ENCODE peak calls at places on chromosomes 3 and 15, in four cellular contexts. One of them, this sample, is unnamed.

GRCh38 chr15:33226559-33227181 is 32.2 kb upstream of the FMN1 start:
- DNase-seq in neuronal stem cell: no peak
- DNase-seq in H9: peak; percentile 33
- DNase-seq in IMR-90: no peak
- DNase-seq in this sample: peak; percentile 45

GRCh38 chr3:138921316-138922292 is 25.3 kb downstream of the FOXL2 start:
- DNase-seq in IMR-90: peak; percentile 81
- DNase-seq in neuronal stem cell: no peak
- DNase-seq in H9: no peak
- DNase-seq in this sample: peak; percentile 53

GRCh38 chr15:92083190-92083589 is 229.7 kb downstream of the SLCO3A1 start:
- DNase-seq in neuronal stem cell: no peak
- DNase-seq in H9: no peak
- DNase-seq in IMR-90: no peak
- DNase-seq in this sample: no peak

GRCh38 chr3:141229132-141229531 is 2.5 kb upstream of the PXYLP1 start:
- DNase-seq in H9: no peak
- DNase-seq in neuronal stem cell: no peak
- DNase-seq in IMR-90: no peak
- DNase-seq in this sample: no peak

GRCh38 chr3:180747805-180748361 is 68.6 kb upstream of the CCDC39 start:
- DNase-seq in H9: no peak
- DNase-seq in neuronal stem cell: no peak
- DNase-seq in IMR-90: no peak
- DNase-seq in this sample: no peak

GRCh38 chr15:80557441-80558234 is 137.5 kb upstream of the ABHD17C start:
- DNase-seq in neuronal stem cell: no peak
- DNase-seq in IMR-90: no peak
- DNase-seq in H9: no peak
- DNase-seq in this sample: no peak

GRCh38 chr3:50347187-50347813 is 1.8 kb upstream of the ZMYND10 start:
- DNase-seq in IMR-90: peak; percentile 71
- DNase-seq in H9: peak; percentile 60
- DNase-seq in neuronal stem cell: peak; percentile 63
- DNase-seq in this sample: peak; percentile 83

GRCh38 chr3:149654188-149654601 is 3.6 kb downstream of the WWTR1 start:
- DNase-seq in IMR-90: peak; percentile 75
- DNase-seq in H9: no peak
- DNase-seq in neuronal stem cell: no peak
- DNase-seq in this sample: peak; percentile 50

GRCh38 chr3:154753101-154753500 is 323.1 kb upstream of the GPR149 start:
- DNase-seq in IMR-90: no peak
- DNase-seq in H9: no peak
- DNase-seq in neuronal stem cell: no peak
- DNase-seq in this sample: no peak

GRCh38 chr15:101045835-101046691 is 126.9 kb downstream of the LRRK1 start:
- DNase-seq in neuronal stem cell: no peak
- DNase-seq in H9: peak; percentile 16
- DNase-seq in IMR-90: no peak
- DNase-seq in this sample: no peak

GRCh38 chr3:151395806-151396205 is 11.3 kb upstream of the P2RY12 start:
- DNase-seq in H9: no peak
- DNase-seq in neuronal stem cell: no peak
- DNase-seq in IMR-90: peak; percentile 82
- DNase-seq in this sample: peak; percentile 82

GRCh38 chr3:189099505-189100290 is 72.1 kb upstream of the TPRG1 start:
- DNase-seq in H9: no peak
- DNase-seq in IMR-90: no peak
- DNase-seq in neuronal stem cell: no peak
- DNase-seq in this sample: no peak

GRCh38 chr15:63509933-63510547 is 5.6 kb downstream of the USP3 start:
- DNase-seq in neuronal stem cell: no peak
- DNase-seq in H9: no peak
- DNase-seq in IMR-90: peak; percentile 83
- DNase-seq in this sample: peak; percentile 42

GRCh38 chr3:189331002-189331418 is 159.2 kb downstream of the TPRG1 start:
- DNase-seq in IMR-90: no peak
- DNase-seq in neuronal stem cell: no peak
- DNase-seq in H9: no peak
- DNase-seq in this sample: no peak

GRCh38 chr3:62554264-62554799 is 181.0 kb upstream of the FEZF2 start:
- DNase-seq in H9: peak; percentile 51
- DNase-seq in neuronal stem cell: no peak
- DNase-seq in IMR-90: no peak
- DNase-seq in this sample: no peak

GRCh38 chr15:26475554-26475953 is 297.3 kb downstream of the GABRB3 start:
- DNase-seq in H9: no peak
- DNase-seq in neuronal stem cell: no peak
- DNase-seq in IMR-90: no peak
- DNase-seq in this sample: no peak

GRCh38 chr15:26477044-26477443 is 295.8 kb downstream of the GABRB3 start:
- DNase-seq in neuronal stem cell: no peak
- DNase-seq in IMR-90: no peak
- DNase-seq in H9: no peak
- DNase-seq in this sample: no peak

DNA sequence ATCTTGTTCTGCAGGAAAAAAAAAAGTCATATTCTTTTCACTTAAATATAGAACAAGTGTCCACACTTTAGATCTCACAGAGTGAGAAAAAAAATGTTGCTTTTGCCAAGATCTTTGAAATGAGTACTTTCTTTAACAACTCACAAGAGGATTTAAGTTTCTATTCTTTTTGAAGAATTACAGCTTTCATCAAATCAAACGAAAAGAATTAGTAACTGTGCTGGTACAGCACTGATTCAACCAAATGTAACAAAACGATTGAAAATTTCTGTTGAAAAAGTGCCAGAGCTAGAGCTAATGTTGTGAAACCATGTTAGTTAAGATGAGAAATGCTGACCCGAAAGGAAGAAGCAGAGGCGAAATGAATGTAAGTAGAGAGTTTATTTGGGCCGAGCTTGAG is 300.2 kb downstream of the GABRB3 start:
- DNase-seq in H9: no peak
- DNase-seq in IMR-90: no peak
- DNase-seq in neuronal stem cell: no peak
- DNase-seq in this sample: no peak
- H3K9ac ChIP-seq in H9: no peak overlapping the region
- H3K9ac ChIP-seq in IMR-90: no peak overlapping the region
- H3K9ac ChIP-seq in neuronal stem cell: no peak overlapping the region
- H3K9ac ChIP-seq in this sample: no peak overlapping the region

GRCh38 chr3:13217736-13218540 is 144.7 kb upstream of the IQSEC1 start:
- DNase-seq in IMR-90: peak; percentile 20
- DNase-seq in H9: no peak
- DNase-seq in neuronal stem cell: no peak
- DNase-seq in this sample: no peak
- H2BK15ac ChIP-seq in IMR-90: no peak overlapping the region
- H2BK15ac ChIP-seq in H9: no peak overlapping the region
- H2BK15ac ChIP-seq in neuronal stem cell: no peak overlapping the region
- H2BK15ac ChIP-seq in this sample: no peak overlapping the region

GRCh38 chr15:36403351-36403750 is 176.1 kb upstream of the CDIN1 start:
- DNase-seq in H9: no peak
- DNase-seq in neuronal stem cell: peak; percentile 17
- DNase-seq in IMR-90: no peak
- DNase-seq in this sample: no peak

GRCh38 chr15:36407647-36408046 is 171.8 kb upstream of the CDIN1 start:
- DNase-seq in H9: no peak
- DNase-seq in IMR-90: peak; percentile 63
- DNase-seq in neuronal stem cell: no peak
- DNase-seq in this sample: peak; percentile 55

GRCh38 chr15:36401586-36401966 is 177.8 kb upstream of the CDIN1 start:
- DNase-seq in IMR-90: no peak
- DNase-seq in H9: no peak
- DNase-seq in neuronal stem cell: no peak
- DNase-seq in this sample: peak; percentile 22

GRCh38 chr15:36409819-36410218 is 169.6 kb upstream of the CDIN1 start:
- DNase-seq in IMR-90: no peak
- DNase-seq in neuronal stem cell: no peak
- DNase-seq in H9: no peak
- DNase-seq in this sample: no peak

DNA sequence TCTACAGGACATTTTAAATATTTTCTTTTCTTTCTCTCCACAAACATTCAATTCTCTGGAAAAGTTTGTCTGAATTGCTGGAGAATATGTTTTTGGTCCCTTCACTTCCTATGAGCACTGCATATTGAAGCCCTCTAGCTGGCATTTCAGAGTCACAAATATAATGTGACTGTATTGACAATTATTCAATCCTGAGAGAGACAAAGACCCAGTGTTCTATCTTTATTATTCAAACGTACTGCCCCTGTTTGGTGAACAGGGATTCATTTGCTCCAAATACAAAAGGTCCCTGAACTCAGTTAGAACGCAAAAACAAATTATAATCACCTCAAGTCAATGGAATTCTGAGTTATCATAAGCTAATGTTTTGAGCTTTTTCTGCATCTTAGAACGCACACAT is 173.1 kb upstream of the CDIN1 start:
- DNase-seq in neuronal stem cell: no peak
- DNase-seq in IMR-90: no peak
- DNase-seq in H9: no peak
- DNase-seq in this sample: no peak
- H2AFZ ChIP-seq in neuronal stem cell: peak overlapping the region; percentile 12
- H2AFZ ChIP-seq in IMR-90: no peak overlapping the region
- H2AFZ ChIP-seq in H9: peak overlapping the region; percentile 5
- H2AFZ ChIP-seq in this sample: no peak overlapping the region

GRCh38 chr15:66388576-66388975 is 1.9 kb downstream of the MAP2K1 start:
- DNase-seq in neuronal stem cell: no peak
- DNase-seq in IMR-90: no peak
- DNase-seq in H9: no peak
- DNase-seq in this sample: no peak
- H3K9ac ChIP-seq in neuronal stem cell: no peak overlapping the region
- H3K9ac ChIP-seq in IMR-90: no peak overlapping the region
- H3K9ac ChIP-seq in H9: no peak overlapping the region
- H3K9ac ChIP-seq in this sample: peak overlapping the region; percentile 93

GRCh38 chr15:35547775-35548364 is 1.9 kb upstream of the DPH6 start:
- DNase-seq in neuronal stem cell: peak; percentile 49
- DNase-seq in H9: peak; percentile 94
- DNase-seq in IMR-90: no peak
- DNase-seq in this sample: no peak

GRCh38 chr15:35546581-35547381 is 816 bp upstream of the DPH6 start:
- DNase-seq in IMR-90: no peak
- DNase-seq in H9: no peak
- DNase-seq in neuronal stem cell: no peak
- DNase-seq in this sample: no peak

GRCh38 chr15:35548435-35548834 is 2.5 kb upstream of the DPH6 start:
- DNase-seq in IMR-90: no peak
- DNase-seq in H9: peak; percentile 51
- DNase-seq in neuronal stem cell: peak; percentile 64
- DNase-seq in this sample: no peak

GRCh38 chr15:35545316-35545824 is 595 bp downstream of the DPH6 start:
- DNase-seq in H9: peak; percentile 42
- DNase-seq in neuronal stem cell: no peak
- DNase-seq in IMR-90: peak; percentile 60
- DNase-seq in this sample: no peak

GRCh38 chr15:35545825-35546580 is at the start of gene DPH6:
- DNase-seq in IMR-90: peak; percentile 79
- DNase-seq in neuronal stem cell: peak; percentile 79
- DNase-seq in H9: peak; percentile 83
- DNase-seq in this sample: peak; percentile 89
- H2BK15ac ChIP-seq in IMR-90: peak within 1 kb of the TSS; percentile 99
- H2BK15ac ChIP-seq in neuronal stem cell: peak within 1 kb of the TSS; percentile 76
- H2BK15ac ChIP-seq in H9: no peak within 1 kb of the TSS
- H2BK15ac ChIP-seq in this sample: peak within 1 kb of the TSS; percentile 99

DNA sequence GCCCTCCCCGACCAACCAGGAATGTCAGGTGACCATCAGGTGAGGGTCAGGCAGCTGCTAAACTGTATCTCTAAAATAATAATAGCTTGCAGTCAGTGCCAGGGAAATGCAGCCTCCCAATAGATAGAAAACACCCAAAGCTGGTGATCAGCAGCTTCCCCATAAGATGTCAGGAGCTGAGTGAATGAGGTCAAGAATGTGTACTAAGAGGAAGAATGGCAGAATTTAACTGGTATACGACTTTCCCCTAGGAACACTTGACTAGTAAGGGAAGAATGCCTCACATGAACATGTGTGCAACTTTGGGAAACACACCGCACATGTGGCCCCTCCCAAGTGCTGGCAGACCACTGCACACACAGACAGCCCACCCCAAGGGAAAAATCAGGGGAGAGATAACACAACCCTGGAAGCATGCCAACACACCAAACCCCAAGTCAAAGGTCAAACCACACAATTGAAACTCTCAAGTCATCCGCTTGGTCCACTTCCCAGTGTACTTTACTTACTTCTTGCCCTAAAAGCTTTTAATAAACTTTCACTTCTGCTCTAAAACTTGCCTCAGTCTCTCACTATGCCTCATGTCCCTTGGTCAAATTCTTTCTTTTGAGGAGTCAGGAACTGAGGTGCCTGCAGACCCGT is 806.5 kb downstream of the OTOL1 start:
- DNase-seq in H9: no peak
- DNase-seq in IMR-90: peak; percentile 11
- DNase-seq in neuronal stem cell: no peak
- DNase-seq in this sample: peak; percentile 52
- H2AFZ ChIP-seq in H9: no peak overlapping the region
- H2AFZ ChIP-seq in IMR-90: no peak overlapping the region
- H2AFZ ChIP-seq in neuronal stem cell: peak overlapping the region; percentile 5
- H2AFZ ChIP-seq in this sample: no peak overlapping the region

GRCh38 chr3:102129774-102130608 is 280.7 kb downstream of the NFKBIZ start:
- DNase-seq in IMR-90: peak; percentile 86
- DNase-seq in neuronal stem cell: no peak
- DNase-seq in H9: no peak
- DNase-seq in this sample: peak; percentile 74
- H3K9ac ChIP-seq in IMR-90: no peak overlapping the region
- H3K9ac ChIP-seq in neuronal stem cell: no peak overlapping the region
- H3K9ac ChIP-seq in H9: no peak overlapping the region
- H3K9ac ChIP-seq in this sample: peak overlapping the region; percentile 55